ENCODE peak calls at places on chromosomes 1 and 21, in five cellular contexts. S is right lobe of liver, L is adrenal gland, O is uterus, N is spleen. R is an unnamed sample.

GRCh38 chr1:108808438-108808837 is 48.5 kb downstream of the AKNAD1 start:
- DNase-seq in S (no peak), L (no peak), O (no peak), N (no peak), R (no peak)

GRCh38 chr21:29098156-29098555 is 24.7 kb upstream of the CCT8 start:
- DNase-seq in S (no peak), L (no peak), O (no peak), N (no peak), R (no peak)

GRCh38 chr1:243883551-243883950 is 33.5 kb upstream of the AKT3 start:
- DNase-seq in S (no peak), L (no peak), O (no peak), N (no peak), R (no peak)

GRCh38 chr1:43392702-43393101 is 3.0 kb downstream of the SZT2 start:
- DNase-seq in S (no peak), L (no peak), O (no peak), N (no peak), R (no peak)

GRCh38 chr1:9319208-9319788 is 26.6 kb downstream of the SPSB1 start:
- DNase-seq in S (no peak), L (no peak), O (no peak), N (no peak), R (no peak)

GRCh38 chr1:237279629-237280028 is 237.6 kb downstream of the RYR2 start:
- DNase-seq in S (no peak), L (no peak), O (no peak), N (no peak), R (no peak)

GRCh38 chr1:93061895-93062792 is 16.9 kb upstream of the MTF2 start:
- DNase-seq in S (peak), L (peak), O (no peak), N (no peak), R (no peak)

GRCh38 chr21:44365967-44366585 is 12.7 kb downstream of the TRPM2 start:
- DNase-seq in S (no peak), L (no peak), O (no peak), N (peak), R (no peak)

GRCh38 chr1:43435146-43436145 is 18.3 kb downstream of the HYI start:
- DNase-seq in S (no peak), L (no peak), O (peak), N (peak), R (no peak)

GRCh38 chr1:21799730-21800129 is 12.3 kb upstream of the LDLRAD2 start:
- DNase-seq in S (no peak), L (no peak), O (no peak), N (no peak), R (no peak)

GRCh38 chr1:51699376-51699775 is 82.5 kb downstream of the OSBPL9 start:
- DNase-seq in S (no peak), L (no peak), O (no peak), N (no peak), R (no peak)

GRCh38 chr21:29819675-29820337 is 120.0 kb downstream of the GRIK1 start:
- DNase-seq in S (no peak), L (no peak), O (no peak), N (no peak), R (no peak)

GRCh38 chr1:33349081-33349759 is 28.3 kb upstream of the A3GALT2 start:
- DNase-seq in S (peak), L (peak), O (peak), N (peak), R (peak)

GRCh38 chr1:168092151-168092550 is 44.6 kb downstream of the GPR161 start:
- DNase-seq in S (no peak), L (no peak), O (peak), N (no peak), R (no peak)

GRCh38 chr1:92065042-92065441 is 10.2 kb downstream of the SETSIP start:
- DNase-seq in S (no peak), L (no peak), O (no peak), N (no peak), R (no peak)

GRCh38 chr1:26826261-26827201 is at the start of gene ZDHHC18:
- DNase-seq in S (peak), L (peak), O (peak), N (peak), R (peak)

GRCh38 chr1:221793439-221794078 is 51.7 kb upstream of the DUSP10 start:
- DNase-seq in S (no peak), L (no peak), O (no peak), N (no peak), R (no peak)
- TF ChIP-seq POLR2A in S (no peak), L (no peak), O (no peak), N (no peak), R (peak)

DNA sequence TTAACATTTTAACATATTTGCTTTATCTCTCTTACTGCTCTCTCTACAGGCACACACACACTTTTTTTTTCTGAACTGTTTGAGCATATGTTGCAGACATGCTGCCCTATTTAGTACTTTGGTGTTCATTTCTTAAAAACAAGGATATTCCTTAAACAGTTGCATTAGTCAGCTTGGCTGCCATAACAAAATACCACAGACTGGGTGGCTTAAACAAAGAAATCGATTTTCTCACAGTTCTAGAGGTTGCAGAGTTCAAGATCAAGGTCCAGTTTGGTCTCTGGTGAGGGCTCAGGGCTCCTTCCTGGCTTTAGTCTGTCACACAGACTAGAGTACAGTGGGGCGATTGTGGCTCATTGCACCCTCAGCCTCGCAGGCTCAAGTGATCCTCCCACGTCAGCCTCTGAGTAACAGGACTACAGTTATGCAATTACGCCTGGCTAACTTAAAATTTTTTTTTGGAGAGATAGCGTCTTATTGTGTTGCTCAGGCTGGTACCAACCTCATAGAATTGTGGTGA is 46.7 kb downstream of the RPRD2 start:
- DNase-seq in S (peak), L (peak), O (no peak), N (no peak), R (no peak)
- TF ChIP-seq POLR2A in S (no peak), L (no peak), O (no peak), N (no peak), R (no peak)

DNA sequence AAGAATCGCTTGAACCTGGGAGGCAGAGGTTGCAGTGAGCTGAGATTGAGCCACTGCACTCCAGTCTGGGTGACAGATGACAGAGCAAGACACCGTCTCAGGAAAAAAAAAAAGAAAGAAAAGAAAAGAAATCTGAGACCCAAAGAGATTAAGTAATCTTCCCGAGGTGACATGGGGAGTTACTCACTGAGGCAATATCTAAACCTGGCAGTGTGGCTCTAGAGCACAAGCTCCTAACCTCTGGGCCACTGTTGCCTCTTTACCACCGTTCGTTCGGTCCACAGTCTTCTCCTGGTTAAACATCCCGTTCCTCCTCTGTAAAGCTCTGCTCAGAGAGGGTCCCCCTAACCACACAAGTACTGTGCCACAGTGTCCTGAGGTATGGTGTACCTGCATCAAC is 1.5 kb downstream of the HMGCL start:
- DNase-seq in S (no peak), L (no peak), O (no peak), N (no peak), R (no peak)
- TF ChIP-seq POLR2A in S (no peak), L (no peak), O (no peak), N (no peak), R (no peak)

DNA sequence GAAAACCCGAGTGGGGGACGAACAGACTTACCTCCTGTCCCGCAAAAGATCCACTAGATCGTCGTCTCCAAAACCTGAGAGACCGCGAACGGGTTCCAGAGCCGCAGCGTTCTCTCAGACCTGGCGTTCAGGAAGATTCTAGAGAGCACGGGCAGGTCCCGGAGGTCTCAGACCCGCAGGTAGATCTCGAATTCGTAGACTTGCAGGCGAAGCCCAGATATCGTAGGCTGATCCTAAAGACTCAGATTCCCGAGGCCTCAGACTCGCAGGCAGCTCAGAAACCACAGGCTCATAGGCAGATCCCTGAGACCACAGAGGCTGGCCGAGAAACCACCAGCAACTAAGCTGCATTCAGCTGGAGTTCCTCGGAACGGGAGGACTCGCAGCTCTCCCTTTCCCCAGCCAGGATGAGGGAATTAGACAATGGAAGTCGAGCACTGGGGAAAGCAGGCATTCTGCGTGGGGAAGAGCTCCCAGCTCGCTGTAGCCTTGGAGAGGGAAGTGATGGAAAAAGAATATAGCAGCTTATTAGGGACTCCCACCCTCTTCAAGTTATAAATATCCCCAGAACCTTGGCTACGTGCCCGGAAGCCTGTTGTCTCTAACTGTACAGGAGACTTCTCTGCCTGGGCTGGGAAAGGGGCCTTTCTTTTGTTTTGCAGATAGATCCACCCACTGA is at the start of gene ZNF436:
- DNase-seq in S (peak), L (peak), O (peak), N (peak), R (no peak)
- TF ChIP-seq POLR2A in S (no peak), L (peak), O (peak), N (no peak), R (no peak)

GRCh38 chr1:58783090-58783992 is 506 bp downstream of the JUN start:
- DNase-seq in S (peak), L (peak), O (no peak), N (peak), R (no peak)
- TF ChIP-seq POLR2A in S (no peak), L (peak), O (no peak), N (no peak), R (no peak)

R was measured in GM12891.